ENCODE peak calls at places on chromosomes 5 and 9, in eight cellular contexts. X, N, S, P, D, Q, Z and C are unnamed samples.

GRCh38 chr5:14807471-14807870 is 64.1 kb downstream of the ANKH start:
- DNase-seq in X (no peak), N (no peak), S (no peak), P (no peak), D (no peak), Q (no peak), Z (no peak), C (no peak)

GRCh38 chr5:135045488-135045887 is 11.5 kb upstream of the PITX1 start:
- DNase-seq in X (no peak), N (no peak), S (no peak), P (no peak), D (no peak), Q (no peak), Z (no peak), C (no peak)

GRCh38 chr5:115968770-115969169 is 6.5 kb downstream of the LVRN start:
- DNase-seq in X (no peak), N (no peak), S (no peak), P (no peak), D (no peak), Q (peak), Z (no peak), C (no peak)

GRCh38 chr5:132259061-132259851 is 1.8 kb downstream of the PDLIM4 start:
- DNase-seq in X (no peak), N (peak), S (no peak), P (no peak), D (peak), Q (peak), Z (no peak), C (peak)

GRCh38 chr5:90170231-90170630 is 239.3 kb downstream of the CETN3 start:
- DNase-seq in X (no peak), N (no peak), S (no peak), P (no peak), D (no peak), Q (no peak), Z (no peak), C (no peak)

GRCh38 chr9:134600836-134601638 is 40.6 kb upstream of the COL5A1 start:
- DNase-seq in X (peak), N (no peak), S (no peak), P (no peak), D (peak), Q (no peak), Z (no peak), C (no peak)

GRCh38 chr9:112048924-112049785 is 125.9 kb downstream of the SUSD1 start:
- DNase-seq in X (no peak), N (no peak), S (no peak), P (no peak), D (no peak), Q (peak), Z (no peak), C (no peak)

GRCh38 chr5:67248703-67249589 is 52.3 kb upstream of the CD180 start:
- DNase-seq in X (no peak), N (no peak), S (no peak), P (no peak), D (no peak), Q (no peak), Z (no peak), C (no peak)

GRCh38 chr5:10479226-10479721 is 37.6 kb downstream of the ROPN1L start:
- DNase-seq in X (peak), N (no peak), S (no peak), P (no peak), D (no peak), Q (peak), Z (peak), C (no peak)

GRCh38 chr9:27468000-27468399 is 56.1 kb upstream of the IFNK start:
- DNase-seq in X (no peak), N (no peak), S (no peak), P (no peak), D (no peak), Q (no peak), Z (no peak), C (no peak)

GRCh38 chr5:146040559-146040958 is 64.8 kb downstream of the PLAC8L1 start:
- DNase-seq in X (no peak), N (no peak), S (no peak), P (no peak), D (no peak), Q (no peak), Z (no peak), C (no peak)

GRCh38 chr5:125112196-125112595 is 365.8 kb upstream of the ZNF608 start:
- DNase-seq in X (no peak), N (no peak), S (no peak), P (no peak), D (no peak), Q (no peak), Z (no peak), C (no peak)

GRCh38 chr5:132484386-132484715 is 6.2 kb downstream of the IRF1 start:
- DNase-seq in X (no peak), N (peak), S (no peak), P (no peak), D (no peak), Q (no peak), Z (no peak), C (no peak)

GRCh38 chr5:95808686-95809413 is 13.7 kb downstream of the GLRX start:
- DNase-seq in X (peak), N (no peak), S (no peak), P (no peak), D (no peak), Q (peak), Z (no peak), C (peak)

GRCh38 chr9:121755581-121755980 is 104.1 kb downstream of the DAB2IP start:
- DNase-seq in X (no peak), N (no peak), S (no peak), P (no peak), D (no peak), Q (no peak), Z (no peak), C (no peak)

GRCh38 chr5:87004101-87004500 is 263.6 kb upstream of the RASA1 start:
- DNase-seq in X (no peak), N (no peak), S (no peak), P (no peak), D (no peak), Q (no peak), Z (no peak), C (no peak)

GRCh38 chr5:6822556-6823343 is 109.5 kb downstream of the TENT4A start:
- DNase-seq in X (no peak), N (no peak), S (no peak), P (no peak), D (peak), Q (peak), Z (no peak), C (no peak)
- TF ChIP-seq CTCF in X (no peak), N (no peak), S (no peak), P (no peak), D (no peak), Q (peak), Z (peak), C (no peak)

DNA sequence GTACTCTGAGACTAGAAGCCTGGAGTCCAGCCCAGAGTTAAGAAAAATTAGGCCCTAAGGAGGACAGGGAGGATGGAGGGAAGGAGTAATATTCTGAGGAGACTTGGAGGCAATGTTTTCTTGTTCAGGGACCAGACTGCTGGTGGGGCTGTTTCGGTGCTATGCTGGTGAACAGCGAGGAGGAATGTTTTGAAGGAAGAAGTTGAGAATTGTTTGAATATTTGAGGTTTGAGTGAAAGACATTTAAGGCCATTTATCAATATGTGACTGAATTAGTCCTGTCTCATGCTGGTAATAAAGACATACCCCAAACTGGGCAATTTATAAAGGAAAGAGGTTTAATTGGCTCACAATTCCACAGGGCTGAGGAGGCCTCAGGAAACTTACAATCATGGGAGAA is 552.5 kb upstream of the DAB2 start:
- DNase-seq in X (no peak), N (no peak), S (no peak), P (no peak), D (no peak), Q (no peak), Z (no peak), C (no peak)
- TF ChIP-seq CTCF in X (no peak), N (no peak), S (no peak), P (no peak), D (no peak), Q (no peak), Z (no peak), C (no peak)

GRCh38 chr5:129361441-129362025 is 98.6 kb upstream of the ADAMTS19 start:
- DNase-seq in X (no peak), N (no peak), S (peak), P (no peak), D (no peak), Q (no peak), Z (no peak), C (peak)
- TF ChIP-seq CTCF in X (no peak), N (peak), S (peak), P (peak), D (peak), Q (peak), Z (peak), C (peak)

DNA sequence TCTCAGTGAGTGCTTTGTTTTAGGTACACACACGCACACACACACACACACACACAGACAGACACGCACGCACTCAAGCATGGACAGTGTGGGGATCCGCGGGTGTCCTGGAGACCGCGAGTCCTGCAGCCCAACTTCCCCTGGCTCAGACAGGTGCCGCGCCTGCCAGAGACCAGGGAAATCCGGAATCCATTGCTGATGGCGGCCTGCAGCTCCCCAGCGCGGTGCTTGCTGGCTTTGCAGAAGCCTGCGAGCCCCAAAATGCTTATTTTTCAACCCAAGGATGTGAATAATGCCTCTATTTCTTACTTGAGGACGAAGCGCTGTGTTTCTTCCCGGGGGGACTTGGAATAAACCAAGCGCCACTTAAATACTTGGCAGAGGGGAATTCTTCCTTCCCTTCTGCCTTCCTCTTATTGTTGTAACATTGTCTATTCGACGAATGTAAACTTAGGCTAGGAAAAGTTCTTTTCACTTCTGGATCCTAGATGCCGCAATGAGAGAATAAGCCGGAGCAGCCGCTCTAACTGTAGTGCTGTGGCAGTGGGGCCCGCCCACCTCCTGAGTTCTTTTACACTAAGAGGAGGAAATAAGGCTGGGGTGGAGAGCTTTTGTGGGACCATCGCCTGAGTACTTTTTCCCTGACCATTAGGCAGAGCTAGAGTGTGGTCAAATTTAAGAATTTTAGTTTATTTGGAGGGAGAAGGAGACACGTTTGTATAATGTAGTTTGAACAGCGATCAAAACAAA is 804 bp downstream of the ITGA2 start:
- DNase-seq in X (peak), N (peak), S (peak), P (peak), D (peak), Q (peak), Z (no peak), C (peak)
- TF ChIP-seq CTCF in X (no peak), N (peak), S (peak), P (no peak), D (peak), Q (peak), Z (peak), C (peak)

DNA sequence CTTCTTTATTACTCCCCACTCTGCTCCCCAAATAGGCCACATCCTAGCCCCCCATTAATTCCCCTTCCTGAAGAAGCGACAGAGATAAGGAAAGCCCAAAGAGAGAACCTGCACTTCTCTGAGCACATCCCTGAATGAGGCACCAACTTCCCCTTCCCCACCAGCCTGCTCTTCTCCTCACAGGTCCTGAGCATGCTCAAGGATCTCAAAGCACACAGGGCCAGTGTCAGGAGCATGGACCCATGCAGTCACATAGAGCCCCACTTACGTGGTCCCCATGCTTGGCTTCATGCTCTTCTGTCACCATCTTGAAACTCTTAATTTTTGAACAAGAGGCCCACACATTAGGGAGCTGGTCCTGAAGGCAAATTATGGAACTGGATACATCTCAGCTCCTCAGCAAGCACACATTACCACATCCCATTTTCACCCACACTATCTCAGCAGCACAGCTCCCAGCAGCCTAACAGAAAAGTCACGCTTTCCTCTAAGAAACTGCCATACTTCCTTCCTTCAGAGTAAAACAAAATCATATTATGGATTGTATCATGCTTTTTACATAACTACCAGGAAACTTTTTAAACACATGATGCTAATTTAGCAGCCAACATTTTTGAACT is 99.8 kb downstream of the NFIB start:
- DNase-seq in X (no peak), N (no peak), S (no peak), P (no peak), D (no peak), Q (no peak), Z (no peak), C (no peak)
- TF ChIP-seq CTCF in X (no peak), N (no peak), S (no peak), P (no peak), D (no peak), Q (no peak), Z (no peak), C (no peak)

GRCh38 chr5:72356361-72356760 is 36.2 kb downstream of the PTCD2 start:
- DNase-seq in X (no peak), N (no peak), S (no peak), P (no peak), D (no peak), Q (no peak), Z (no peak), C (no peak)

GRCh38 chr5:72358925-72359324 is 38.8 kb downstream of the PTCD2 start:
- DNase-seq in X (no peak), N (no peak), S (no peak), P (no peak), D (no peak), Q (no peak), Z (no peak), C (no peak)

GRCh38 chr5:72353046-72353445 is 32.9 kb downstream of the PTCD2 start:
- DNase-seq in X (no peak), N (no peak), S (no peak), P (no peak), D (no peak), Q (no peak), Z (no peak), C (no peak)

DNA sequence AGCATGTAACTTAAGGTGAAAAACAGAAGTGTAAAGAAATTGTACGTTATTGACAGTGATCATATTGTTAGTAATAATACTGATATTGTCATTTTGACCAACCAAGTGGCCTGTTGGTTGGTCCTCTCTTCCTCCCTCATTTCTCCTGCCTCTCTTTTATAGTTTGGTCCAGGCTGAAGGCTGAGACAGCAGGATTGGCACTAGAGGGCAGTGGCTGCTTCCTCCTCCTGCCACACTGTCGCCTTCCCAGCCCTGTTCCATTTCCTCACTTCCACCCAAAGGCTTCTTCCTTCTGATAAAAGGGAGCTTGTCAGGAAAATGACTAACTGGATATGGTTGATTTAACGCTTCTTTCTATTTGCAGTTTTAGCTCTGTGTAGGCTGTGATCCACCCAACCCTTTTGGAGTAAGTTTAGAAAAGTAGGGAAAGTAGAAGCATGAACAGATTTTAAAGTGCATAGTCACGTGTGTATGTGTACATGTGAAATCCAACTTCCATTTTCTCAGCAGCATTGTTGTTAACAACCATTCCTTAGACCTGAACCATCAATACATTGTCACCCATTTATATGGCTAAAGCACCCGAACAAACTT is 35.6 kb downstream of the PTCD2 start:
- DNase-seq in X (no peak), N (no peak), S (no peak), P (no peak), D (peak), Q (peak), Z (no peak), C (no peak)
- TF ChIP-seq CTCF in X (no peak), N (peak), S (peak), P (no peak), D (peak), Q (peak), Z (peak), C (peak)

GRCh38 chr5:162096448-162096847 is 28.9 kb downstream of the GABRG2 start:
- DNase-seq in X (no peak), N (no peak), S (no peak), P (no peak), D (no peak), Q (peak), Z (no peak), C (no peak)
- TF ChIP-seq CTCF in X (no peak), N (no peak), S (no peak), P (no peak), D (peak), Q (peak), Z (no peak), C (no peak)